ENCODE peak calls at places on chromosomes 13 and 19, in eight cellular contexts. T, G, O, K, C, Y, X and P are unnamed samples.

GRCh38 chr19:5138606-5139594 is 170.0 kb downstream of the KDM4B start:
- DNase-seq in T (peak; percentile 5), G (peak; percentile 97), O (no peak), K (peak; percentile 56), C (no peak), Y (no peak), X (peak; percentile 66), P (peak; percentile 93)

GRCh38 chr13:64723735-64724134 is 2506.4 kb downstream of the PCDH9 start:
- DNase-seq in T (no peak), G (peak; percentile 25), O (no peak), K (no peak), C (no peak), Y (peak; percentile 74), X (peak; percentile 63), P (peak; percentile 97)

GRCh38 chr19:10836478-10837325 is 690 bp upstream of the TMED1 start:
- DNase-seq in T (peak; percentile 95), G (no peak), O (no peak), K (no peak), C (no peak), Y (no peak), X (peak; percentile 73), P (peak; percentile 90)

GRCh38 chr13:26184791-26185250 is 37.3 kb downstream of the RNF6 start:
- DNase-seq in T (peak; percentile 71), G (peak; percentile 18), O (peak; percentile 82), K (peak; percentile 30), C (peak; percentile 40), Y (peak; percentile 34), X (peak; percentile 30), P (peak; percentile 81)

GRCh38 chr13:52454459-52454824 is 836 bp upstream of the CKAP2 start:
- DNase-seq in T (no peak), G (no peak), O (peak; percentile 59), K (no peak), C (no peak), Y (no peak), X (no peak), P (no peak)

GRCh38 chr13:68190826-68191225 is 960.7 kb upstream of the PCDH9 start:
- DNase-seq in T (no peak), G (peak; percentile 13), O (no peak), K (no peak), C (no peak), Y (no peak), X (no peak), P (peak; percentile 7)

GRCh38 chr13:35990196-35990595 is 141.0 kb downstream of the DCLK1 start:
- DNase-seq in T (no peak), G (no peak), O (peak; percentile 75), K (no peak), C (no peak), Y (no peak), X (no peak), P (no peak)

GRCh38 chr19:41646589-41647204 is 19.8 kb upstream of the CEACAM4 start:
- DNase-seq in T (no peak), G (no peak), O (peak; percentile 76), K (no peak), C (no peak), Y (no peak), X (no peak), P (peak; percentile 17)

GRCh38 chr13:39956036-39956435 is 300.6 kb downstream of the COG6 start:
- DNase-seq in T (no peak), G (no peak), O (no peak), K (no peak), C (no peak), Y (no peak), X (no peak), P (no peak)

GRCh38 chr19:14544977-14545715 is 15.8 kb downstream of the TECR start:
- DNase-seq in T (peak; percentile 96), G (no peak), O (no peak), K (no peak), C (no peak), Y (no peak), X (no peak), P (no peak)

GRCh38 chr13:49746111-49746510 is 46.4 kb downstream of the KPNA3 start:
- DNase-seq in T (no peak), G (no peak), O (no peak), K (no peak), C (no peak), Y (no peak), X (no peak), P (no peak)

GRCh38 chr19:8935460-8935859 is 74.7 kb downstream of the MUC16 start:
- DNase-seq in T (no peak), G (peak; percentile 23), O (no peak), K (no peak), C (no peak), Y (no peak), X (no peak), P (no peak)

GRCh38 chr19:6482343-6482686 is 728 bp upstream of the DENND1C start:
- DNase-seq in T (no peak), G (no peak), O (no peak), K (no peak), C (no peak), Y (no peak), X (no peak), P (no peak)

GRCh38 chr13:96958286-96958891 is 35.9 kb downstream of the OXGR1 start:
- DNase-seq in T (no peak), G (no peak), O (no peak), K (no peak), C (no peak), Y (no peak), X (peak; percentile 15), P (peak; percentile 59)

GRCh38 chr19:5851302-5851701 is at the start of gene FUT3:
- DNase-seq in T (no peak), G (no peak), O (no peak), K (no peak), C (peak; percentile 47), Y (no peak), X (no peak), P (no peak)

GRCh38 chr13:74573654-74574053 is 439.4 kb upstream of the KLF12 start:
- DNase-seq in T (no peak), G (no peak), O (peak; percentile 82), K (no peak), C (no peak), Y (no peak), X (no peak), P (no peak)